ENCODE peak calls at places on chromosomes 3 and 15, in seven cellular contexts. Z is GM23338, I is astrocyte of the cerebellum, Y is fibroblast of mammary gland, S is cardiac muscle cell, R is AG04450, T is bronchial epithelial cell. G is an unnamed sample.

GRCh38 chr3:115040673-115041286 is 106.3 kb downstream of the ZBTB20 start:
- DNase-seq in I (peak), S (peak), R (peak), T (peak), Z (peak), Y (peak), G (peak)

GRCh38 chr3:89925976-89926375 is 818.6 kb downstream of the EPHA3 start:
- DNase-seq in I (no peak), R (no peak), T (no peak), S (no peak), Z (no peak), Y (no peak), G (no peak)

GRCh38 chr3:160400048-160400630 is 689 bp downstream of the SMC4 start:
- DNase-seq in Z (peak), R (no peak), I (no peak), Y (peak), T (peak), S (peak), G (no peak)

GRCh38 chr3:47420511-47421484 is 40.0 kb downstream of the PTPN23 start:
- DNase-seq in I (peak), S (peak), Z (peak), T (peak), Y (peak), R (peak), G (peak)

GRCh38 chr15:92011611-92012367 is 158.3 kb downstream of the SLCO3A1 start:
- DNase-seq in R (no peak), I (no peak), Z (peak), S (no peak), Y (peak), T (peak), G (no peak)

GRCh38 chr15:35115155-35115725 is 30.1 kb upstream of the NANOGP8 start:
- DNase-seq in R (no peak), S (peak), T (no peak), I (peak), Z (no peak), Y (peak), G (peak)

GRCh38 chr3:127323581-127323980 is 35.7 kb upstream of the PRR20G start:
- DNase-seq in R (no peak), S (no peak), Y (no peak), T (no peak), Z (no peak), I (no peak), G (no peak)

GRCh38 chr15:89108865-89109660 is 20.8 kb downstream of the ABHD2 start:
- DNase-seq in Y (no peak), T (no peak), I (no peak), S (no peak), Z (peak), R (no peak), G (no peak)

GRCh38 chr3:44476181-44476599 is 1.3 kb downstream of the ZNF445 start:
- DNase-seq in I (no peak), Z (no peak), R (no peak), Y (peak), T (peak), S (no peak), G (no peak)

GRCh38 chr3:168040624-168041208 is 55.0 kb downstream of the GOLIM4 start:
- DNase-seq in T (peak), S (peak), Z (peak), Y (peak), R (peak), I (peak), G (peak)

GRCh38 chr3:171383206-171384018 is 76.8 kb downstream of the TNIK start:
- DNase-seq in R (no peak), T (no peak), Y (peak), I (peak), S (no peak), Z (no peak), G (no peak)

GRCh38 chr3:9653565-9654248 is 4.4 kb downstream of the MTMR14 start:
- DNase-seq in Y (no peak), T (no peak), R (no peak), S (no peak), I (no peak), Z (no peak), G (no peak)

GRCh38 chr3:41364736-41365135 is 165.4 kb downstream of the CTNNB1 start:
- DNase-seq in I (no peak), R (no peak), Y (no peak), T (peak), Z (peak), S (no peak), G (no peak)

GRCh38 chr3:151766454-151766853 is 32.7 kb downstream of the AADACL2 start:
- DNase-seq in Y (peak), T (peak), R (no peak), S (no peak), I (no peak), Z (no peak), G (no peak)

GRCh38 chr3:47813551-47814177 is 10.7 kb downstream of the DHX30 start:
- DNase-seq in S (no peak), T (no peak), R (no peak), I (no peak), Z (no peak), Y (no peak), G (no peak)

GRCh38 chr3:31533169-31533870 is 595 bp downstream of the STT3B start:
- DNase-seq in Z (peak), R (no peak), T (peak), S (peak), Y (no peak), I (no peak), G (no peak)

GRCh38 chr3:124663690-124664089 is 66.6 kb upstream of the UMPS start:
- DNase-seq in Z (no peak), Y (peak), S (no peak), R (peak), T (peak), I (no peak), G (peak)

GRCh38 chr3:133258358-133258757 is 141.5 kb upstream of the BFSP2 start:
- DNase-seq in Y (no peak), R (no peak), T (peak), Z (no peak), I (no peak), S (no peak), G (no peak)

GRCh38 chr3:113533534-113533892 is 1.2 kb downstream of the SIDT1 start:
- DNase-seq in S (no peak), T (no peak), I (no peak), Y (no peak), R (no peak), Z (no peak), G (no peak)

GRCh38 chr3:11720220-11721113 is 76.8 kb upstream of the VGLL4 start:
- DNase-seq in T (peak), S (peak), R (no peak), Z (peak), Y (peak), I (peak), G (peak)

GRCh38 chr3:129343643-129344360 is 65.1 kb downstream of the HMCES start:
- DNase-seq in I (no peak), R (no peak), Y (peak), T (no peak), S (peak), Z (peak), G (no peak)

GRCh38 chr3:170154569-170155143 is 26.9 kb downstream of the PHC3 start:
- DNase-seq in T (no peak), Y (no peak), R (no peak), I (no peak), Z (no peak), S (peak), G (no peak)

GRCh38 chr3:100407977-100408532 is 6.7 kb downstream of the LNP1 start:
- DNase-seq in Y (peak), I (no peak), R (no peak), T (no peak), S (no peak), Z (peak), G (no peak)

GRCh38 chr3:98984024-98984423 is 82.5 kb upstream of the DCBLD2 start:
- DNase-seq in R (no peak), I (no peak), Z (no peak), T (no peak), S (no peak), Y (no peak), G (no peak)

GRCh38 chr15:74123131-74123429 is 7.3 kb upstream of the ISLR2 start:
- DNase-seq in Y (no peak), R (no peak), T (no peak), S (peak), I (no peak), Z (peak), G (no peak)

GRCh38 chr3:131216801-131217200 is 164.8 kb upstream of the NUDT16 start:
- DNase-seq in I (peak), S (no peak), T (peak), R (no peak), Z (peak), Y (peak), G (peak)

GRCh38 chr3:52532517-52532837 is 1.2 kb downstream of the NT5DC2 start:
- DNase-seq in T (peak), S (no peak), R (no peak), Z (no peak), I (no peak), Y (peak), G (no peak)

DNA sequence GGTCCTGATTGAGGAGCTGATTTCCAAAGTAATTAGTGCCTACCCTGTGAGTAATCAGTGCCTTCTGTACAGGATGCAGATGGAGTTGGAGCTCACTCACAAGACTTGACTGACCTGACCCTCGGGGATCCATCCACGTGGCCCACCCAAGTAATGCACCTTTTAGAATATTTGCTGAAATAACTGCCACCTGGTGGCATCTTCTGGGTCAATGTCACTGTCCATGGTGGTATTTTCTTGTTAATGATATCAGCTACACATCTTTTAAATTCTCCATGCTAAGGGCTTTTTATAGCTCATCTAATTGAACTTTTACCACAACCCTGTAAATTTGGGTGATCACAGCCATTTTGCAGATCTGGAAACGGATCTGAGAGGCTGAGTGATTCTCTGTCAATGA is 74.3 kb upstream of the ANKRD34C start:
- DNase-seq in I (no peak), Y (no peak), Z (no peak), S (no peak), R (no peak), T (no peak), G (no peak)
- TF ChIP-seq CTCF in I (no peak), Y (no peak), Z (peak), S (no peak), R (no peak), T (no peak), G (no peak)

DNA sequence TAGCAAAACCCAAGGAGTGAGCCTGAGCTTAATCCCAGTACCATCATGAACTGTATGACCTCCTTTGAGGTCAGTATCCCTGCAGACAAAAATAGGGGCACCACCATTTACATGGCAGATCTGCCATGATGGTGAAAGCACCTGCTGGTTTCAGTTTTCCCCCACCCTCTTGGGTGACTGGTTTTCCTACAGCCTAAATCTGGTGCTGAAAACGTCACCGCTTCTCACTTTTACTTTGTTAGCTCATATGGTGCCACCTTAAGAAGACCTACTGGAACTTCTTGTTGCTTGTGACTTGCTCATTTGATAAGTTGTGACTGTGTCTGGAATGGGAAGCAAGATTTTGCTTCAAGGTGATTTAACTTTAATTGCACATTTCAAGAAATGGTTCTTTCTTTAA is 5.1 kb downstream of the PPP1R2 start:
- DNase-seq in Y (no peak), I (no peak), Z (no peak), S (no peak), R (no peak), T (no peak), G (no peak)
- H3K4me3 ChIP-seq in Y (no peak), I (no peak), Z (no peak), S (no peak), R (no peak), T (no peak), G (no peak)

DNA sequence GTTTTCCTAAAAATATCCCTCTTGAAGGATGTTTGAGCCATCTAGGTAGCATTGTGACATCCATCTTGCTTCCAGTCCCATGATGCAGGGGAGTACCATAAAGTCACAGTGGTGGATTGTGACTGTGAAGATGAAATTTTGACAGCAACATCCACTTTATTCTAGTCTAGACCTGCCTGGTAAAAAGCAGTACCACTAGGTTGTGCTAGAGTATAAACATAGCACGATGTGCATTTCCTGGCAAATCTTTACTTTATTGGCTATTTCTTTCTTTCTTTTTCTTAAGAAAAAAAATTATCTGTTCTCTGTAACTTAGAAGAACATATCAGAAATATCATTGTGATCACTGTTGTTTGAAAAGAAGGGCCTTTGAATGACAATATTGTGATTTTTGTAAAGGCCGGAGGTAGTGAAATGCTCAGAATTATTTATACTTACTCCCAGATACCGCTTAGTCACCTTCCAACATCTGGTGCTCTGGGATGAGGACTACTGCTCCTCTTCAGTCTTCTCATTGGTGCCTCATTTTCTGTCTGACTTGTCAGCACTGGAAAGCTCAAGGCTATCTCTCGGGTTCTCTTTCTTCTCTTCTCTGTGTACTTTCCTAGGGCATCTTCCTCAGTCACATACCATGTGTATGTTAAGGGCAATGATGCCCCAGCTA is 35.6 kb downstream of the AGBL1 start:
- DNase-seq in I (no peak), Z (peak), T (peak), R (no peak), S (no peak), Y (no peak), G (no peak)
- TF ChIP-seq CTCF in I (no peak), Z (peak), T (no peak), R (no peak), S (no peak), Y (no peak), G (no peak)

DNA sequence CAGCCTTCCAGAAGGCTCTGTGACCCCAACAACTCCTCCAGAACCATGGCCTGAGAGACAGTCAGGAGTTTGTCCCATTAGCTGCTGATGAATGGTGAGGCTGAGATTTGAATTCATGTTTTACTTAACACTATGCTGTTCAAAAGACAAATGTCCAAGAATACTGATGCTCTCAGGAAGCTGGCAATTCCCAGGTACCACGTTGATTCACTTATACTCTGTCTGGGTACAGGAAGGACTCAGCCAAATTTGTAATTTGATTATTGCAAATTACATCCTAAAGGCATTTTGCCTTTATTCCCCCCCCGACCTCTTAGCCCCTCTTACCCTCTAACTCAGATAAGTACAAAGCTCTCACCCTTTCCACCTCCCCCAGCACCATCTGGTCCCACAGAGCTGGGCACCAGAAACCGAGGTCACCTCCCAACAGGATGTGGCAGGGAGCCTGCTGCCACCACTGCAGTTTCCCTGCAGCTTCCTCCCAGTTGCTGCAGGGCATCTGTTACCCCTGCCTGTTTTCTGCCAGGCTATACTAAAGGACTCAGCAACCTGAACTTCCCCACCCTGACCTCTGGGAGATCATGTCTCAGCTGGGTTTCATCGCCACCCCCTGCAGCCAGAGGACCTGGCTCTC is 33.6 kb downstream of the EAF1 start:
- DNase-seq in Y (no peak), S (no peak), I (no peak), R (no peak), T (no peak), Z (no peak), G (no peak)
- H3K4me3 ChIP-seq in Y (no peak), S (no peak), I (no peak), R (no peak), T (no peak), Z (no peak), G (no peak)

GRCh38 chr3:84825817-84826216 is 133.0 kb upstream of the CADM2 start:
- DNase-seq in Z (peak), I (no peak), T (no peak), Y (no peak), R (no peak), S (no peak), G (no peak)
- TF ChIP-seq CTCF in Z (peak), I (no peak), T (no peak), Y (no peak), R (no peak), S (no peak), G (no peak)

GRCh38 chr3:55912880-55913279 is 425.8 kb upstream of the WNT5A start:
- DNase-seq in I (no peak), Z (no peak), T (no peak), R (no peak), Y (no peak), S (no peak), G (no peak)
- H3K4me3 ChIP-seq in I (no peak), Z (no peak), T (no peak), R (no peak), Y (no peak), S (no peak), G (no peak)